ENCODE peak calls at places on chromosomes 1 and 21, in four cellular contexts. One of them, this sample, is unnamed.

GRCh38 chr1:243849089-243850012 is 692 bp downstream of the AKT3 start:
- DNase-seq in fibroblast of lung: peak
- DNase-seq in endothelial cell of umbilical vein: peak
- DNase-seq in uterus: peak
- DNase-seq in this sample: peak

GRCh38 chr1:64539808-64540207 is 69.9 kb downstream of the CACHD1 start:
- DNase-seq in endothelial cell of umbilical vein: peak
- DNase-seq in uterus: peak
- DNase-seq in fibroblast of lung: peak
- DNase-seq in this sample: peak

GRCh38 chr1:167499657-167500056 is 18.7 kb downstream of the CD247 start:
- DNase-seq in uterus: no peak
- DNase-seq in endothelial cell of umbilical vein: no peak
- DNase-seq in fibroblast of lung: no peak
- DNase-seq in this sample: no peak

GRCh38 chr1:47611992-47612391 is 174.1 kb downstream of the FOXD2 start:
- DNase-seq in uterus: no peak
- DNase-seq in fibroblast of lung: no peak
- DNase-seq in endothelial cell of umbilical vein: no peak
- DNase-seq in this sample: no peak

GRCh38 chr1:186154651-186155050 is 220.4 kb downstream of the TPR start:
- DNase-seq in uterus: no peak
- DNase-seq in fibroblast of lung: no peak
- DNase-seq in endothelial cell of umbilical vein: no peak
- DNase-seq in this sample: no peak

GRCh38 chr1:224500802-224501201 is 66.2 kb upstream of the WDR26 start:
- DNase-seq in uterus: no peak
- DNase-seq in endothelial cell of umbilical vein: peak
- DNase-seq in fibroblast of lung: no peak
- DNase-seq in this sample: no peak

GRCh38 chr1:41404308-41404755 is 43.1 kb downstream of the FOXO6 start:
- DNase-seq in uterus: no peak
- DNase-seq in endothelial cell of umbilical vein: peak
- DNase-seq in fibroblast of lung: peak
- DNase-seq in this sample: no peak

GRCh38 chr21:42539342-42539741 is 25.7 kb downstream of the SLC37A1 start:
- DNase-seq in uterus: no peak
- DNase-seq in endothelial cell of umbilical vein: no peak
- DNase-seq in fibroblast of lung: no peak
- DNase-seq in this sample: no peak

GRCh38 chr1:192788184-192788583 is 20.7 kb upstream of the RGS2 start:
- DNase-seq in fibroblast of lung: peak
- DNase-seq in uterus: peak
- DNase-seq in endothelial cell of umbilical vein: no peak
- DNase-seq in this sample: peak

GRCh38 chr1:87706779-87707228 is 378.1 kb downstream of the LMO4 start:
- DNase-seq in fibroblast of lung: peak
- DNase-seq in endothelial cell of umbilical vein: no peak
- DNase-seq in uterus: no peak
- DNase-seq in this sample: no peak

GRCh38 chr1:8740034-8740449 is 77.4 kb downstream of the RERE start:
- DNase-seq in uterus: no peak
- DNase-seq in fibroblast of lung: peak
- DNase-seq in endothelial cell of umbilical vein: peak
- DNase-seq in this sample: peak

GRCh38 chr21:43906585-43907370 is 41.8 kb downstream of the AGPAT3 start:
- DNase-seq in endothelial cell of umbilical vein: no peak
- DNase-seq in uterus: no peak
- DNase-seq in fibroblast of lung: no peak
- DNase-seq in this sample: no peak

GRCh38 chr1:153598309-153599172 is 14.4 kb downstream of the S100A16 start:
- DNase-seq in endothelial cell of umbilical vein: peak
- DNase-seq in fibroblast of lung: peak
- DNase-seq in uterus: no peak
- DNase-seq in this sample: peak

GRCh38 chr21:35256468-35256988 is 207.4 kb upstream of the RUNX1 start:
- DNase-seq in uterus: peak
- DNase-seq in endothelial cell of umbilical vein: peak
- DNase-seq in fibroblast of lung: peak
- DNase-seq in this sample: peak

GRCh38 chr1:187490261-187490660 is 661.5 kb downstream of the PLA2G4A start:
- DNase-seq in endothelial cell of umbilical vein: no peak
- DNase-seq in uterus: no peak
- DNase-seq in fibroblast of lung: no peak
- DNase-seq in this sample: no peak

GRCh38 chr1:241229216-241229615 is 127.8 kb downstream of the RGS7 start:
- DNase-seq in uterus: no peak
- DNase-seq in endothelial cell of umbilical vein: peak
- DNase-seq in fibroblast of lung: no peak
- DNase-seq in this sample: no peak

GRCh38 chr1:29835486-29836273 is 599.4 kb downstream of the PTPRU start:
- DNase-seq in endothelial cell of umbilical vein: no peak
- DNase-seq in uterus: no peak
- DNase-seq in fibroblast of lung: no peak
- DNase-seq in this sample: peak

GRCh38 chr21:24705201-24705600 is 902.1 kb downstream of the MRPL39 start:
- DNase-seq in uterus: no peak
- DNase-seq in fibroblast of lung: no peak
- DNase-seq in endothelial cell of umbilical vein: no peak
- DNase-seq in this sample: no peak

GRCh38 chr1:227424159-227424680 is 105.9 kb upstream of the CDC42BPA start:
- DNase-seq in fibroblast of lung: no peak
- DNase-seq in endothelial cell of umbilical vein: peak
- DNase-seq in uterus: no peak
- DNase-seq in this sample: no peak

GRCh38 chr1:39733161-39733560 is 5.5 kb upstream of the PPIE start:
- DNase-seq in uterus: no peak
- DNase-seq in endothelial cell of umbilical vein: no peak
- DNase-seq in fibroblast of lung: peak
- DNase-seq in this sample: no peak

GRCh38 chr1:238152119-238152518 is 261.4 kb upstream of the ZP4 start:
- DNase-seq in fibroblast of lung: no peak
- DNase-seq in endothelial cell of umbilical vein: no peak
- DNase-seq in uterus: no peak
- DNase-seq in this sample: no peak

GRCh38 chr21:45545691-45546531 is 3.7 kb upstream of the SLC19A1 start:
- DNase-seq in endothelial cell of umbilical vein: no peak
- DNase-seq in uterus: no peak
- DNase-seq in fibroblast of lung: no peak
- DNase-seq in this sample: no peak

GRCh38 chr21:42253466-42253865 is 34.5 kb downstream of the ABCG1 start:
- DNase-seq in uterus: no peak
- DNase-seq in fibroblast of lung: no peak
- DNase-seq in endothelial cell of umbilical vein: no peak
- DNase-seq in this sample: no peak

GRCh38 chr1:236365999-236366570 is 28.0 kb upstream of the EDARADD start:
- DNase-seq in uterus: no peak
- DNase-seq in fibroblast of lung: no peak
- DNase-seq in endothelial cell of umbilical vein: no peak
- DNase-seq in this sample: no peak

GRCh38 chr1:151013518-151013917 is 5.3 kb downstream of the PRUNE1 start:
- DNase-seq in uterus: no peak
- DNase-seq in fibroblast of lung: peak
- DNase-seq in endothelial cell of umbilical vein: peak
- DNase-seq in this sample: no peak
- TF ChIP-seq CTCF in uterus: no peak
- TF ChIP-seq CTCF in fibroblast of lung: no peak
- TF ChIP-seq CTCF in endothelial cell of umbilical vein: no peak
- TF ChIP-seq CTCF in this sample: no peak

DNA sequence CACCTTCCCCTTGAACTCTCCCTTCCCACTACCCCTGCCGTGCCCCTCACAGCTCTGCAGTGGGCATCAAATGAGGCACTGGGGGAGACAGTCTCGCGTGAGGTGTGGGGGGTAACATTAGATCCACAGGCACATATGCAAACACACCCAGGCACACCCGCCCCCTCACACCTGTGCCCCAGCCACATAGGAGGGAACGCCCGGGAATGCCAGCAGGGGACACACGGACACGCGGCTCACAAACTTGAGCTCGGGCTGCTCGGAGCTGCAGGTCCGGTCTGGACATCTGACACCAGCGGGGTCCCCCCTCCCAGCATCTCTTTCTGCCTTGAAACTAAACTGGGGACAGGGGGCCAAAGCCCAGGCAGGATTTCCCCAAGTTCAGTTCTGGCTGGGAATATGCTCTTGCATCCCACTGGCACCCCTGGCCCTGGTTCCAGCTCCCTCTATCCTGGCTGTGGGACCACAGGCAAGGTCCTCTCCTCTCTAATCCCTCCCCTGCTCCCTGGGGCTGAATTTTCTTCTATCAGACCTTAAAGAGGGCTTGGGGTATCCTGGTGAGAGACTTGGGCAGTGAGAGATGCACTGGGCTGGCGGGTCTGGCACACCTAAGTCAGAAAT is 30.6 kb downstream of the CDCP2 start:
- DNase-seq in fibroblast of lung: no peak
- DNase-seq in endothelial cell of umbilical vein: no peak
- DNase-seq in uterus: no peak
- DNase-seq in this sample: no peak
- H3K4me3 ChIP-seq in fibroblast of lung: no peak
- H3K4me3 ChIP-seq in endothelial cell of umbilical vein: no peak
- H3K4me3 ChIP-seq in uterus: no peak
- H3K4me3 ChIP-seq in this sample: no peak

GRCh38 chr1:17999884-18000283 is 107.7 kb upstream of the IGSF21 start:
- DNase-seq in endothelial cell of umbilical vein: no peak
- DNase-seq in fibroblast of lung: no peak
- DNase-seq in uterus: no peak
- DNase-seq in this sample: no peak

GRCh38 chr1:17995480-17995879 is 112.1 kb upstream of the IGSF21 start:
- DNase-seq in uterus: no peak
- DNase-seq in fibroblast of lung: no peak
- DNase-seq in endothelial cell of umbilical vein: no peak
- DNase-seq in this sample: no peak

GRCh38 chr1:17994046-17994445 is 113.6 kb upstream of the IGSF21 start:
- DNase-seq in fibroblast of lung: no peak
- DNase-seq in endothelial cell of umbilical vein: no peak
- DNase-seq in uterus: no peak
- DNase-seq in this sample: no peak

GRCh38 chr1:18001725-18002124 is 105.9 kb upstream of the IGSF21 start:
- DNase-seq in uterus: no peak
- DNase-seq in endothelial cell of umbilical vein: no peak
- DNase-seq in fibroblast of lung: no peak
- DNase-seq in this sample: no peak

GRCh38 chr1:17998889-17999288 is 108.7 kb upstream of the IGSF21 start:
- DNase-seq in uterus: no peak
- DNase-seq in fibroblast of lung: no peak
- DNase-seq in endothelial cell of umbilical vein: no peak
- DNase-seq in this sample: no peak
- TF ChIP-seq CTCF in uterus: no peak
- TF ChIP-seq CTCF in fibroblast of lung: peak
- TF ChIP-seq CTCF in endothelial cell of umbilical vein: no peak
- TF ChIP-seq CTCF in this sample: peak

GRCh38 chr1:119715542-119715941 is 3.8 kb downstream of the PHGDH start:
- DNase-seq in fibroblast of lung: peak
- DNase-seq in uterus: no peak
- DNase-seq in endothelial cell of umbilical vein: no peak
- DNase-seq in this sample: peak

GRCh38 chr1:119718409-119718808 is 6.7 kb downstream of the PHGDH start:
- DNase-seq in uterus: no peak
- DNase-seq in endothelial cell of umbilical vein: no peak
- DNase-seq in fibroblast of lung: no peak
- DNase-seq in this sample: no peak

GRCh38 chr1:119720866-119721440 is 9.2 kb downstream of the PHGDH start:
- DNase-seq in endothelial cell of umbilical vein: no peak
- DNase-seq in fibroblast of lung: no peak
- DNase-seq in uterus: no peak
- DNase-seq in this sample: no peak

GRCh38 chr1:119721933-119722332 is 10.2 kb downstream of the PHGDH start:
- DNase-seq in uterus: no peak
- DNase-seq in fibroblast of lung: no peak
- DNase-seq in endothelial cell of umbilical vein: no peak
- DNase-seq in this sample: no peak

DNA sequence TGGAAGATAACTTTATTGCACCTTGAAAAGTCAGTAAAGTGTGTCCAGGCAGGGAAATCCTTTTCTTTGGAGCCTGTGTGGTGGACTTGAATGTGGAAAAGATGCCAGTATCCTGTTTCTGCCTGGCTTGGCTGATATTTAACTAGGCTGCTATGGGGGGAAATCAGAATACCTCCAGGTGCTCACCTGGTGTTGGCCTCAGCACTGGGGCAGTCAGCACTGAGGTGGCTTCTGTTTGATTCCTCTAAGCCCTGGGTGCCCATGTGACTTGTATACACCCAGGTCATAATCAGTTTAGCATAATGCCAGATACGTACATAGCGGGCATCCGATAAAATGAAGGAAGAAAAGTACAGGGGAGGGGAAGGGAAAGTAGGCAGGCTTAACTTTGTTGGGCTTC is 7.2 kb downstream of the PHGDH start:
- DNase-seq in endothelial cell of umbilical vein: no peak
- DNase-seq in uterus: no peak
- DNase-seq in fibroblast of lung: no peak
- DNase-seq in this sample: no peak
- H3K4me3 ChIP-seq in endothelial cell of umbilical vein: no peak
- H3K4me3 ChIP-seq in uterus: no peak
- H3K4me3 ChIP-seq in fibroblast of lung: no peak
- H3K4me3 ChIP-seq in this sample: no peak

GRCh38 chr1:1778827-1779675 is 781 bp upstream of the NADK start:
- DNase-seq in uterus: no peak
- DNase-seq in fibroblast of lung: no peak
- DNase-seq in endothelial cell of umbilical vein: no peak
- DNase-seq in this sample: no peak
- TF ChIP-seq CTCF in uterus: no peak
- TF ChIP-seq CTCF in fibroblast of lung: no peak
- TF ChIP-seq CTCF in endothelial cell of umbilical vein: peak
- TF ChIP-seq CTCF in this sample: no peak

DNA sequence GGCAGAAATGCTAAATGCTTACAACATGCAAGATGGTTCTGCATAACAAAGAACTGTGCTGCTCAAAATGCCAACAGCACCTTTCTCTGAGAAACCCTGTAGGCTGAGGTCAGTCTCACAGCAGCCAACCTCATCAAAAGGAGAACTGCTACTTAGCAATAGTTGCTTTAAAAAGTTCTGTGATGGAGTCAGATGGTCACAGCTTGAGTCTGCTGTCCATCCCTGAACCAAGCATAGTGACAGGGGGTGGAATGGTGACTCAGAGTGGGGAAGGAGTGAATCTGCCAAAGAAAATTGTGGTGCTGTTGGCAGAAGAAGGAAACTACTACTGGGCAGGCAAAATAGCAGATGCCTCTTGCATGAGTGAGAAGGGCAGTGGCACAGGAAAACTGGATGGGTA is 106.0 kb upstream of the FAM78B start:
- DNase-seq in fibroblast of lung: peak
- DNase-seq in endothelial cell of umbilical vein: no peak
- DNase-seq in uterus: no peak
- DNase-seq in this sample: no peak
- H3K4me3 ChIP-seq in fibroblast of lung: no peak
- H3K4me3 ChIP-seq in endothelial cell of umbilical vein: no peak
- H3K4me3 ChIP-seq in uterus: no peak
- H3K4me3 ChIP-seq in this sample: no peak

GRCh38 chr1:25442178-25442577 is 11.5 kb downstream of the MACO1 start:
- DNase-seq in endothelial cell of umbilical vein: peak
- DNase-seq in uterus: no peak
- DNase-seq in fibroblast of lung: peak
- DNase-seq in this sample: peak
- TF ChIP-seq CTCF in endothelial cell of umbilical vein: no peak
- TF ChIP-seq CTCF in uterus: no peak
- TF ChIP-seq CTCF in fibroblast of lung: no peak
- TF ChIP-seq CTCF in this sample: no peak